ENCODE peak calls at places on chromosomes 12 and 14, in eight cellular contexts. E is kidney; G is heart right ventricle; Y is cardiac muscle cell; X is endothelial cell of umbilical vein; N is neural progenitor cell; M is naive thymus-derived CD4-positive, alpha-beta T cell; T is neuronal stem cell. V is an unnamed sample.

GRCh38 chr12:70043490-70044138 is 199.6 kb upstream of the CNOT2 start:
- DNase-seq in M (no peak), N (no peak), T (no peak), X (no peak), G (peak), Y (no peak), E (no peak), V (no peak)

GRCh38 chr12:108768591-108769500 is 37.5 kb upstream of the CORO1C start:
- DNase-seq in M (no peak), G (no peak), N (peak), E (peak), Y (peak), T (peak), X (no peak), V (peak)

GRCh38 chr14:24172871-24173281 is 996 bp downstream of the REC8 start:
- DNase-seq in M (no peak), N (peak), T (no peak), G (no peak), X (no peak), E (peak), Y (no peak), V (no peak)

GRCh38 chr12:110180591-110181005 is 56.4 kb downstream of the IFT81 start:
- DNase-seq in G (no peak), E (no peak), N (no peak), M (no peak), Y (no peak), X (no peak), T (no peak), V (no peak)

GRCh38 chr12:104505095-104505819 is 48.5 kb downstream of the CHST11 start:
- DNase-seq in X (peak), E (no peak), Y (peak), T (no peak), G (no peak), N (no peak), M (no peak), V (no peak)

GRCh38 chr12:57549909-57550627 is at the start of gene KIF5A:
- DNase-seq in M (peak), G (no peak), E (peak), N (peak), Y (peak), T (peak), X (no peak), V (peak)

GRCh38 chr12:1594045-1594294 is 411 bp downstream of the FBXL14 start:
- DNase-seq in X (no peak), Y (no peak), T (no peak), E (peak), G (peak), M (no peak), N (peak), V (peak)

GRCh38 chr12:124790650-124791400 is 72.8 kb downstream of the SCARB1 start:
- DNase-seq in N (no peak), M (no peak), T (no peak), X (no peak), Y (no peak), G (no peak), E (no peak), V (no peak)

GRCh38 chr12:73506611-73507010 is 1031.0 kb upstream of the ATXN7L3B start:
- DNase-seq in X (no peak), T (no peak), M (no peak), E (no peak), G (no peak), Y (no peak), N (no peak), V (no peak)

GRCh38 chr14:105861985-105862465 is 335.6 kb downstream of the TMEM121 start:
- DNase-seq in X (no peak), M (no peak), N (no peak), E (peak), Y (no peak), T (no peak), G (no peak), V (no peak)

GRCh38 chr12:27534060-27534764 is 10.2 kb downstream of the PPFIBP1 start:
- DNase-seq in X (no peak), M (peak), E (no peak), T (no peak), N (no peak), G (no peak), Y (no peak), V (no peak)

GRCh38 chr14:64185184-64185583 is 109.0 kb downstream of the ESR2 start:
- DNase-seq in G (no peak), T (no peak), X (no peak), N (no peak), M (no peak), E (no peak), Y (no peak), V (no peak)

GRCh38 chr14:93045965-93046695 is 69.6 kb downstream of the ITPK1 start:
- DNase-seq in E (no peak), N (no peak), X (peak), G (no peak), T (no peak), M (no peak), Y (peak), V (no peak)

GRCh38 chr14:76775695-76776305 is 14.5 kb downstream of the VASH1 start:
- DNase-seq in T (no peak), M (no peak), E (peak), N (no peak), Y (no peak), G (no peak), X (no peak), V (no peak)

GRCh38 chr12:116979109-116979508 is 68.4 kb downstream of the FBXW8 start:
- DNase-seq in T (no peak), E (no peak), G (no peak), X (no peak), N (no peak), M (no peak), Y (no peak), V (no peak)

GRCh38 chr14:102930138-102930752 is 7.8 kb downstream of the AMN start:
- DNase-seq in E (peak), T (no peak), G (no peak), Y (peak), M (peak), N (peak), X (no peak), V (no peak)

GRCh38 chr12:77102691-77103090 is 37.3 kb upstream of the E2F7 start:
- DNase-seq in X (peak), G (no peak), T (no peak), E (no peak), N (no peak), M (no peak), Y (no peak), V (no peak)

GRCh38 chr12:39443704-39444234 is 849 bp upstream of the KIF21A start:
- DNase-seq in E (no peak), M (no peak), Y (no peak), T (peak), G (no peak), X (no peak), N (peak), V (no peak)

GRCh38 chr12:25839470-25839869 is 119.0 kb upstream of the RASSF8 start:
- DNase-seq in M (no peak), N (no peak), G (no peak), X (peak), Y (no peak), E (no peak), T (no peak), V (peak)

GRCh38 chr12:49951411-49952105 is 1.0 kb downstream of the AQP2 start:
- DNase-seq in E (peak), T (no peak), X (no peak), G (no peak), M (no peak), Y (no peak), N (no peak), V (no peak)

GRCh38 chr14:82394916-82395315 is 861.3 kb upstream of the SEL1L start:
- DNase-seq in E (no peak), G (no peak), T (no peak), M (no peak), X (no peak), Y (no peak), N (no peak), V (no peak)

GRCh38 chr12:12599750-12600643 is 11.7 kb upstream of the CREBL2 start:
- DNase-seq in G (no peak), E (no peak), Y (no peak), X (no peak), T (no peak), M (no peak), N (no peak), V (no peak)

GRCh38 chr12:101781834-101782543 is 42.7 kb upstream of the SYCP3 start:
- DNase-seq in T (no peak), E (no peak), X (no peak), G (no peak), N (no peak), Y (no peak), M (no peak), V (no peak)

DNA sequence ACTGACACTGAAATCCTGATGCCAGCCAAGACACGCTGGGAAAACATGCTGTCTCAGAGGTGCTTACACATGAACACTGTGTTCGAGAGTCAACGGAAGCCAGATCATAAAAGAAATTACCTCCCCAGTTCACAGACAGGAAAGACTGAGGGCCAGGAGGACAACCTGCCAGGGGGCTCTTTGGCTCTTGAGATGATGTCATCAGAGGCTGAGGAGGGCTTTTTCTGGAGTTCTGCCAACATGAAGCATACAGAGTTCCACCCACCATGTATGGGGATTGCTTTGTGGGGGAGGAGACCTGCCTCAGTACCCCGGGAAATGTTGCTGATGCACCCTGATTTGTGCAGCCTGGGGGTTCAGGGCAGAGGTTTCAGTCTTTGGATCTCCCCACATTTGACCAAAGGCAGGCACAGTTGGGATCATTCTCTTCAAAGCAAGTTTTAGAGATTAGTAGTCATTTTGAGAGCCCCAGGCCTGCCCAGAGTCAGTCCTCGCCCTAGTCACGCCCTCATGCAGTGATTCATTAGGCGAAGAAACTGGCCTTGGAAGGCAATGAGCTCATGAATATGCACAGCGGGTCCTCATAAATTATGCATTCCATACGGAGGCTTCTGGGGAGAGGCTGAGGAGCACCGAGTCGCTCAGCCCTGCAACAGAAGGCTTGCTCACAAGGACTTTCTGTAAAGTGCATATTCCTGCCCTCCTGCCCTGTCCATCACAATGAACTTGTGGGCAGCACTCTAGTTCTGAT is 34.9 kb upstream of the EML1 start:
- DNase-seq in E (peak), N (peak), M (no peak), T (no peak), Y (no peak), X (peak), G (no peak), V (no peak)
- H3K27ac ChIP-seq in E (no peak), N (no peak), M (no peak), T (no peak), Y (no peak), X (peak), G (no peak), V (peak)

GRCh38 chr14:67221982-67222328 is 19.3 kb upstream of the PALS1 start:
- DNase-seq in G (no peak), E (no peak), Y (no peak), M (no peak), X (no peak), T (no peak), N (no peak), V (no peak)
- H3K27ac ChIP-seq in G (no peak), E (no peak), Y (no peak), M (no peak), X (no peak), T (no peak), N (no peak), V (no peak)

GRCh38 chr14:75602527-75602926 is 24.1 kb downstream of the FLVCR2 start:
- DNase-seq in X (no peak), T (no peak), Y (no peak), M (no peak), G (no peak), E (no peak), N (no peak), V (no peak)

GRCh38 chr14:75607842-75608640 is 29.6 kb downstream of the FLVCR2 start:
- DNase-seq in T (no peak), E (no peak), N (no peak), M (no peak), X (no peak), G (no peak), Y (no peak), V (no peak)

GRCh38 chr14:75607044-75607443 is 28.6 kb downstream of the FLVCR2 start:
- DNase-seq in E (no peak), T (no peak), X (no peak), N (no peak), G (no peak), M (no peak), Y (no peak), V (no peak)

GRCh38 chr14:75604979-75605825 is 26.8 kb downstream of the FLVCR2 start:
- DNase-seq in M (no peak), E (no peak), T (no peak), G (peak), N (no peak), X (peak), Y (no peak), V (no peak)

DNA sequence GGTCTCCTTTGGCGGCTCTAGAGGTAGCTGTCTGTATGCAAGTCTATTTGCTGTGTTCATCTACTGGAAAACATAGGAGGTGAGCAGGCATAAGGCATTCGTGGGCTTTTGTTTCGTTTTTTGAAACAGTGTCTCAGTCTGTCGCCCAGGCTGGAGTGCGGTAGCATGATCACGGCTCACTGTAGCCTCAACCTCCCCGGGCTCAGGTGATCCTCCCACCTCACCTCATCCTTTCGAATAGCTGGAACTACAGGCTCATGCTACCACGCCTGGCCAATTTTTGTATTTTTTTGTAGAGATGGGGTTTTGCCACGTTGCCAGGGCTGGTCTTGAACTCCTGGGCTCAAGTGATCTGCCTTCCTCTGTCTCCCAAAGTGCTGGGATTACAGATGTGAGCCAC is 27.5 kb downstream of the FLVCR2 start:
- DNase-seq in X (no peak), E (no peak), G (no peak), Y (no peak), M (no peak), T (no peak), N (no peak), V (no peak)
- H3K27ac ChIP-seq in X (no peak), E (no peak), G (no peak), Y (no peak), M (no peak), T (no peak), N (no peak), V (no peak)

GRCh38 chr12:32069071-32069470 is 37.6 kb upstream of the BICD1 start:
- DNase-seq in E (no peak), G (no peak), T (no peak), Y (no peak), M (no peak), N (no peak), X (peak), V (peak)
- H3K27ac ChIP-seq in E (no peak), G (no peak), T (no peak), Y (no peak), M (no peak), N (no peak), X (no peak), V (peak)

GRCh38 chr12:127374447-127374846 is 892.5 kb upstream of the TMEM132C start:
- DNase-seq in N (no peak), M (no peak), Y (no peak), G (no peak), T (no peak), X (no peak), E (no peak), V (no peak)

GRCh38 chr12:127373572-127373971 is 893.4 kb upstream of the TMEM132C start:
- DNase-seq in M (no peak), G (no peak), X (no peak), T (no peak), E (no peak), Y (no peak), N (no peak), V (no peak)
- H3K27ac ChIP-seq in M (no peak), G (no peak), X (no peak), T (no peak), E (no peak), Y (no peak), N (no peak), V (no peak)

GRCh38 chr12:5716221-5716620 is 228.8 kb downstream of the ANO2 start:
- DNase-seq in G (peak), X (peak), T (no peak), N (no peak), Y (no peak), E (no peak), M (no peak), V (no peak)
- H3K27ac ChIP-seq in G (no peak), X (no peak), T (no peak), N (no peak), Y (no peak), E (no peak), M (no peak), V (no peak)

GRCh38 chr12:126454581-126454980 is 1389.3 kb downstream of the AACS start:
- DNase-seq in G (no peak), N (no peak), T (no peak), Y (no peak), E (no peak), M (no peak), X (no peak), V (no peak)
- H3K27ac ChIP-seq in G (no peak), N (no peak), T (no peak), Y (no peak), E (no peak), M (no peak), X (no peak), V (no peak)

GRCh38 chr14:73833024-73833423 is 18.6 kb upstream of the PTGR2 start:
- DNase-seq in M (no peak), G (no peak), E (no peak), N (no peak), X (no peak), T (no peak), Y (no peak), V (no peak)
- H3K27ac ChIP-seq in M (no peak), G (peak), E (peak), N (no peak), X (no peak), T (no peak), Y (no peak), V (peak)

DNA sequence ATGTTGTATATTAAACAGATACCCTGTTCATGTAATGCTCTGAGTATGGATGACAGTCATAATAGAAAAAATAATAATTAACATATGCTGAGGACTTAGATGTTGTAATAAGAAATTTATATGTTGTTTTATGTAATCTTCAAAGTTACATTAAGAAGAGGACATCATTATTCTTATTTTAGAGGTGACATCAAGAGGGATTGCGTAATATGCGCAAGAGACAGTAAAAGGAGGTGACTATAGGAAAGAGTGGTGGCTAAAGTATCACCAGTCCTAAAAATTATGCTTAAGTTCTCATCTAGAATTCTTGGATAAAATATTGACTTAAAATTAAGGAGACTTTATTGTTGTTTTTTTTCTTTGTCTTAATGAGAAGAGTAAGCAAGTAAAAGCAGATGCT is 323.9 kb downstream of the KCNC2 start:
- DNase-seq in Y (no peak), X (no peak), G (no peak), E (no peak), T (no peak), N (no peak), M (no peak), V (no peak)
- H3K27ac ChIP-seq in Y (no peak), X (no peak), G (no peak), E (no peak), T (no peak), N (no peak), M (no peak), V (no peak)